ENCODE peak calls at places on chromosomes 5 and 9, in four cellular contexts. R, O, I and H are unnamed samples.

GRCh38 chr9:128082173-128082572 is 14.1 kb downstream of the SLC25A25 start:
- DNase-seq in R (no peak), O (no peak), I (peak), H (no peak)

GRCh38 chr5:141362719-141363118 is 1.2 kb upstream of the PCDHGA5 start:
- DNase-seq in R (no peak), O (no peak), I (no peak), H (no peak)

GRCh38 chr5:62341783-62342475 is 35.9 kb downstream of the KIF2A start:
- DNase-seq in R (no peak), O (no peak), I (no peak), H (no peak)

GRCh38 chr5:89445106-89445745 is 562.2 kb upstream of the MEF2C start:
- DNase-seq in R (no peak), O (no peak), I (peak), H (no peak)

GRCh38 chr5:57719216-57719615 is 236.6 kb upstream of the ACTBL2 start:
- DNase-seq in R (no peak), O (no peak), I (no peak), H (no peak)

GRCh38 chr9:12694013-12694412 is 828 bp downstream of the TYRP1 start:
- DNase-seq in R (no peak), O (no peak), I (no peak), H (no peak)

GRCh38 chr9:88835772-88836171 is 155.5 kb upstream of the S1PR3 start:
- DNase-seq in R (no peak), O (no peak), I (no peak), H (no peak)

GRCh38 chr5:103847060-103847459 is 284.5 kb upstream of the NUDT12 start:
- DNase-seq in R (no peak), O (no peak), I (no peak), H (no peak)

GRCh38 chr9:34338664-34339063 is 9.3 kb downstream of the NUDT2 start:
- DNase-seq in R (no peak), O (no peak), I (no peak), H (no peak)

GRCh38 chr5:7868427-7868772 is 431 bp downstream of the FASTKD3 start:
- DNase-seq in R (no peak), O (no peak), I (no peak), H (no peak)

GRCh38 chr5:53041071-53041692 is 52.0 kb downstream of the ITGA2 start:
- DNase-seq in R (peak), O (no peak), I (no peak), H (peak)

GRCh38 chr5:56350595-56351170 is 117.6 kb upstream of the ANKRD55 start:
- DNase-seq in R (no peak), O (no peak), I (no peak), H (no peak)

GRCh38 chr5:60161340-60161934 is 267.9 kb upstream of the PDE4D start:
- DNase-seq in R (peak), O (no peak), I (no peak), H (peak)

GRCh38 chr5:53023969-53024368 is 34.8 kb downstream of the ITGA2 start:
- DNase-seq in R (no peak), O (no peak), I (no peak), H (no peak)

GRCh38 chr9:113988951-113989780 is 88.9 kb downstream of the AMBP start:
- DNase-seq in R (no peak), O (no peak), I (no peak), H (no peak)

GRCh38 chr5:178252258-178252657 is 19.7 kb upstream of the PHYKPL start:
- DNase-seq in R (no peak), O (no peak), I (no peak), H (no peak)

GRCh38 chr9:122131401-122131921 is 28.1 kb downstream of the NDUFA8 start:
- DNase-seq in R (no peak), O (no peak), I (no peak), H (no peak)

DNA sequence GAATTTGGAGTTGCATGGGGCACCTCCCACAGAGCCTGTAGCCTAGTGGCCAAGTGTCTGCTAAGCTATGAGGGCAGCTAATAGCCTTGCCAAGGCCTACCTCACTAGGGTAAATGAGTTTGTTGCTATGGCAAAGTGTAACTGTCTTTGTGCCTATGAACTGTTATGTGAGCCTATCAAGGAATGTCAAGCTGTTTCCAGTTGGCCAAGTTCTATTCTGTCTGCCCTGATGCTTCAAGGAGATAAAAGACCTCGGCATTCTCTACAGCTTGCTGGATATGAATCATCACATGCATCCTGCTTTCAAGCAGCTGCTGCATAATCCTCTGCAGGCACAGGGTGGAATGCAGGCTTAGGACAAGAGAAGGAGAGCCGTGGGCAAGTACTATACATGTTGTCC is 69.8 kb upstream of the CCDC112 start:
- DNase-seq in R (no peak), O (no peak), I (peak), H (no peak)
- TF ChIP-seq POLR2AphosphoS5 in R (no peak), O (no peak), I (no peak), H (no peak)

GRCh38 chr5:73363911-73364730 is 84.5 kb downstream of the FOXD1 start:
- DNase-seq in R (no peak), O (no peak), I (no peak), H (no peak)
- TF ChIP-seq SPI1 in R (no peak), O (no peak), I (no peak), H (no peak)

GRCh38 chr5:179774442-179774841 is 19.3 kb upstream of the LTC4S start:
- DNase-seq in R (no peak), O (no peak), I (no peak), H (no peak)
- TF ChIP-seq POLR2AphosphoS5 in R (no peak), O (no peak), I (no peak), H (no peak)

GRCh38 chr5:171595801-171596231 is 176.4 kb downstream of the FGF18 start:
- DNase-seq in R (no peak), O (no peak), I (no peak), H (no peak)
- TF ChIP-seq SPI1 in R (no peak), O (no peak), I (no peak), H (no peak)

GRCh38 chr5:143536364-143536763 is 132.9 kb upstream of the NR3C1 start:
- DNase-seq in R (no peak), O (no peak), I (no peak), H (no peak)

GRCh38 chr5:143537056-143537455 is 133.6 kb upstream of the NR3C1 start:
- DNase-seq in R (no peak), O (no peak), I (no peak), H (no peak)

GRCh38 chr5:143533475-143533874 is 130.0 kb upstream of the NR3C1 start:
- DNase-seq in R (no peak), O (no peak), I (no peak), H (no peak)

GRCh38 chr5:143533978-143534763 is 130.7 kb upstream of the NR3C1 start:
- DNase-seq in R (no peak), O (no peak), I (no peak), H (no peak)

GRCh38 chr5:143534764-143535159 is 131.3 kb upstream of the NR3C1 start:
- DNase-seq in R (no peak), O (no peak), I (no peak), H (no peak)
- TF ChIP-seq POLR2AphosphoS5 in R (no peak), O (no peak), I (no peak), H (no peak)

DNA sequence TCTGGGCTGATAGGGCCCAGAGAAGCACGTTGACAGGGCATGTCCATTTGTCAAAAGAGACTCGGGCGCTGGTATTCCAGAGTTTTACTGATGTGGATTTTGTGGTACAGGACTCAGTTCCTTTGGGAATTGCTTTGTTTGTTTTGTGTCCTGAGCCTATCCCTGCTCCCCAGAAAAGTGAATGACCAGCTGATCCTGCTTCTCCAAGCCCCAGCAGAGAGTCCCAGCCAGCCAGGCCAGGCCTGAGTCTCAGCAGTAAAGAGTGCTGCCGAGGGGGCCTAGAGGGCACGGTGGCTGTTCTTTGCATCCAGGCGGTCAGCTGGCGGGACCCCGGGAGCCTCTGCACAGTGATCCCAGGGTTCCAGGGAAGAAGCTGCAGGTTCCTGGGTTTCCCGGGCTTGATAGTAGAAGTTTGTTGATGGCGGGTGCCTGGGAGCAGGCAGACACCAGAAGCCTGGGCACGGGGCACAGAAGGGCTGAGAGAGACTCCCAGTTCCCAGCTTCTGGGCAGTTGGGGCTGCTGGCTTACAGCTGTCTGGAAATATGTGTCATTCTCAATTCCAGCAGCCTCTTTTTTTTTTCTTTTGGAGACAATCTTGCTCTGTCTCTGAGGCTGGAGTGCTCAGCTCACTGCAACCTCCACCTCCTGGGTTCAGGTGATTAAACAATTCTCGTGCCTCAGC is 8.7 kb downstream of the PRDM12 start:
- DNase-seq in R (no peak), O (no peak), I (no peak), H (no peak)
- TF ChIP-seq SPI1 in R (no peak), O (no peak), I (no peak), H (no peak)